ENCODE peak calls at places on chromosome 12, in four cellular contexts. J is activated naive CD8-positive, alpha-beta T cell treated with anti-CD3 and anti-CD28 coated beads for 36 hours; F is epithelial cell of esophagus; Z is dorsolateral prefrontal cortex. V is an unnamed sample.

GRCh38 chr12:8697120-8697475 is 693 bp upstream of the RIMKLB start:
- DNase-seq in Z (no peak), J (no peak), F (peak; percentile 36), V (peak; percentile 77)

GRCh38 chr12:20946732-20947131 is 136.2 kb downstream of the SLCO1B3 start:
- DNase-seq in F (peak; percentile 31), J (no peak), Z (no peak), V (no peak)

GRCh38 chr12:59459966-59460365 is 135.9 kb upstream of the SLC16A7 start:
- DNase-seq in Z (no peak), F (peak; percentile 36), J (no peak), V (no peak)

GRCh38 chr12:106226884-106227640 is 20.8 kb downstream of the CKAP4 start:
- DNase-seq in J (no peak), Z (no peak), F (peak; percentile 81), V (peak; percentile 15)

GRCh38 chr12:75587340-75588106 is 76.1 kb upstream of the KRR1 start:
- DNase-seq in F (no peak), J (no peak), Z (no peak), V (no peak)

GRCh38 chr12:75890141-75890540 is 141.4 kb downstream of the PHLDA1 start:
- DNase-seq in Z (no peak), J (no peak), F (no peak), V (no peak)

GRCh38 chr12:6769003-6769389 is 2.8 kb downstream of the PTMS start:
- DNase-seq in J (no peak), Z (peak; percentile 43), F (no peak), V (no peak)

GRCh38 chr12:31959701-31960391 is 631 bp downstream of the RESF1 start:
- DNase-seq in J (peak; percentile 46), F (peak; percentile 64), Z (peak; percentile 71), V (peak; percentile 83)

GRCh38 chr12:80702889-80703605 is 4.4 kb upstream of the MYF6 start:
- DNase-seq in J (no peak), Z (no peak), F (peak; percentile 82), V (no peak)

GRCh38 chr12:98146043-98146442 is 369.3 kb upstream of the TMPO start:
- DNase-seq in J (no peak), Z (no peak), F (no peak), V (no peak)

GRCh38 chr12:130879781-130880389 is 8.0 kb downstream of the RAN start:
- DNase-seq in J (no peak), F (no peak), Z (no peak), V (no peak)

GRCh38 chr12:98973395-98973794 is 328.3 kb downstream of the APAF1 start:
- DNase-seq in Z (no peak), F (peak; percentile 85), J (no peak), V (no peak)

GRCh38 chr12:130970165-130970907 is 16.6 kb downstream of the ADGRD1 start:
- DNase-seq in F (no peak), J (no peak), Z (no peak), V (no peak)

GRCh38 chr12:64457466-64457865 is 5.5 kb downstream of the TBK1 start:
- DNase-seq in Z (no peak), F (no peak), J (no peak), V (no peak)

GRCh38 chr12:114355389-114356088 is 50.4 kb downstream of the TBX5 start:
- DNase-seq in F (no peak), J (no peak), Z (no peak), V (no peak)

GRCh38 chr12:89309452-89309802 is 42.9 kb downstream of the DUSP6 start:
- DNase-seq in J (no peak), F (no peak), Z (no peak), V (no peak)

GRCh38 chr12:62254967-62255366 is 5.2 kb upstream of the USP15 start:
- DNase-seq in J (no peak), Z (no peak), F (no peak), V (no peak)

GRCh38 chr12:19125325-19125724 is 4.2 kb upstream of the PLEKHA5 start:
- DNase-seq in J (no peak), F (peak; percentile 48), Z (no peak), V (no peak)

GRCh38 chr12:107458163-107458562 is 227.4 kb upstream of the PWP1 start:
- DNase-seq in J (no peak), Z (no peak), F (no peak), V (no peak)

GRCh38 chr12:15856097-15856982 is 25.8 kb upstream of the STRAP start:
- DNase-seq in J (peak; percentile 13), Z (no peak), F (peak; percentile 72), V (no peak)

GRCh38 chr12:45726594-45727300 is 2.8 kb upstream of the ARID2 start:
- DNase-seq in F (peak; percentile 48), J (peak; percentile 35), Z (peak; percentile 62), V (peak; percentile 61)

GRCh38 chr12:42104784-42105183 is 39.9 kb downstream of the GXYLT1 start:
- DNase-seq in J (no peak), Z (no peak), F (no peak), V (no peak)

GRCh38 chr12:21615441-21615840 is 10.8 kb upstream of the GYS2 start:
- DNase-seq in Z (no peak), J (peak; percentile 4), F (peak; percentile 10), V (no peak)

GRCh38 chr12:112559784-112560183 is 141.0 kb downstream of the PTPN11 start:
- DNase-seq in Z (no peak), F (no peak), J (no peak), V (no peak)

GRCh38 chr12:95740751-95741150 is 49.8 kb downstream of the NTN4 start:
- DNase-seq in J (no peak), F (peak; percentile 98), Z (no peak), V (no peak)

GRCh38 chr12:133023566-133023965 is 13.7 kb upstream of the ZNF84 start:
- DNase-seq in F (peak; percentile 45), Z (no peak), J (no peak), V (no peak)

GRCh38 chr12:128068211-128068610 is 198.8 kb upstream of the TMEM132C start:
- DNase-seq in F (no peak), J (no peak), Z (no peak), V (no peak)

GRCh38 chr12:32559434-32559833 is 119.7 kb upstream of the DNM1L start:
- DNase-seq in Z (no peak), J (no peak), F (no peak), V (no peak)

GRCh38 chr12:49055978-49056754 is 4.4 kb downstream of the KMT2D start:
- DNase-seq in Z (peak; percentile 64), F (peak; percentile 85), J (peak; percentile 52), V (peak; percentile 18)

GRCh38 chr12:19988457-19988856 is 379.9 kb upstream of the PDE3A start:
- DNase-seq in Z (no peak), F (no peak), J (no peak), V (no peak)

GRCh38 chr12:51921017-51921725 is 13.9 kb downstream of the ACVRL1 start:
- DNase-seq in F (no peak), Z (no peak), J (no peak), V (no peak)